ENCODE peak calls at places on chromosomes 6 and 20, in four cellular contexts. E is psoas muscle, R is mesendoderm, K is ovary. V is an unnamed sample.

GRCh38 chr6:122747573-122747972 is 31.9 kb upstream of the FABP7 start:
- DNase-seq in E (no peak), R (no peak), K (no peak), V (no peak)

GRCh38 chr20:61253640-61254511 is 1.8 kb downstream of the CDH4 start:
- DNase-seq in E (no peak), R (peak; percentile 53), K (no peak), V (no peak)

GRCh38 chr20:47740225-47741184 is 44.8 kb downstream of the SULF2 start:
- DNase-seq in E (peak; percentile 67), R (peak; percentile 65), K (no peak), V (no peak)

GRCh38 chr20:25699914-25700313 is 3.3 kb upstream of the ZNF337 start:
- DNase-seq in E (no peak), R (no peak), K (no peak), V (no peak)

GRCh38 chr20:34365765-34366213 is 2.7 kb downstream of the ITCH start:
- DNase-seq in E (no peak), R (peak; percentile 31), K (no peak), V (no peak)

GRCh38 chr6:168516941-168517741 is 76.2 kb downstream of the SMOC2 start:
- DNase-seq in E (no peak), R (no peak), K (no peak), V (no peak)

GRCh38 chr20:37727247-37727956 is 33.6 kb downstream of the CTNNBL1 start:
- DNase-seq in E (no peak), R (peak; percentile 89), K (no peak), V (no peak)

GRCh38 chr20:18971121-18971520 is 157.5 kb downstream of the SCP2D1 start:
- DNase-seq in E (no peak), R (no peak), K (no peak), V (no peak)

GRCh38 chr6:70371454-70372105 is 41.7 kb upstream of the FAM135A start:
- DNase-seq in E (no peak), R (peak; percentile 23), K (no peak), V (no peak)

GRCh38 chr6:143958839-143959399 is 49.1 kb downstream of the PLAGL1 start:
- DNase-seq in E (no peak), R (peak; percentile 96), K (no peak), V (no peak)

GRCh38 chr6:62283828-62284411 is 2.1 kb downstream of the KHDRBS2 start:
- DNase-seq in E (no peak), R (peak; percentile 61), K (no peak), V (no peak)

GRCh38 chr6:91476000-91476399 is 889.1 kb upstream of the MAP3K7 start:
- DNase-seq in E (no peak), R (peak; percentile 41), K (no peak), V (peak; percentile 10)

GRCh38 chr6:47292944-47293343 is 16.8 kb downstream of the TNFRSF21 start:
- DNase-seq in E (no peak), R (no peak), K (no peak), V (no peak)

GRCh38 chr6:47729019-47729418 is 30.6 kb downstream of the ADGRF4 start:
- DNase-seq in E (no peak), R (no peak), K (no peak), V (no peak)

GRCh38 chr6:165594584-165595333 is 68.3 kb downstream of the PDE10A start:
- DNase-seq in E (no peak), R (no peak), K (no peak), V (no peak)

GRCh38 chr6:64777941-64778785 is 928.9 kb downstream of the EYS start:
- DNase-seq in E (no peak), R (no peak), K (no peak), V (no peak)

GRCh38 chr20:6014957-6015356 is 38.9 kb downstream of the LRRN4 start:
- DNase-seq in E (no peak), R (no peak), K (no peak), V (no peak)

GRCh38 chr6:51028271-51028670 is 209.6 kb downstream of the TFAP2B start:
- DNase-seq in E (no peak), R (no peak), K (no peak), V (no peak)

GRCh38 chr6:162713926-162714759 is 13.4 kb downstream of the PRKN start:
- DNase-seq in E (no peak), R (no peak), K (no peak), V (no peak)

GRCh38 chr6:138308728-138309110 is 69.0 kb upstream of the SMIM28 start:
- DNase-seq in E (no peak), R (no peak), K (no peak), V (no peak)

GRCh38 chr6:118383924-118384323 is 164.2 kb upstream of the PLN start:
- DNase-seq in E (no peak), R (no peak), K (no peak), V (no peak)

GRCh38 chr6:129189266-129189665 is 306.3 kb downstream of the LAMA2 start:
- DNase-seq in E (no peak), R (no peak), K (no peak), V (no peak)

GRCh38 chr20:41182296-41183212 is 45.2 kb downstream of the PLCG1 start:
- DNase-seq in E (no peak), R (no peak), K (no peak), V (no peak)

GRCh38 chr6:119147101-119148053 is 68.9 kb upstream of the FAM184A start:
- DNase-seq in E (peak; percentile 64), R (peak; percentile 66), K (no peak), V (no peak)

GRCh38 chr20:24769878-24770627 is 179.0 kb upstream of the CST7 start:
- DNase-seq in E (no peak), R (no peak), K (no peak), V (no peak)

GRCh38 chr6:138538390-138539031 is 39.2 kb upstream of the NHSL1 start:
- DNase-seq in E (no peak), R (no peak), K (no peak), V (peak; percentile 33)

GRCh38 chr6:125729983-125730382 is 19.4 kb upstream of the HEY2 start:
- DNase-seq in E (no peak), R (no peak), K (no peak), V (no peak)

GRCh38 chr6:148557796-148558457 is 188.9 kb upstream of the UST start:
- DNase-seq in E (no peak), R (peak; percentile 18), K (no peak), V (no peak)

GRCh38 chr6:46927066-46927465 is 5.3 kb upstream of the ADGRF5 start:
- DNase-seq in E (no peak), R (no peak), K (no peak), V (no peak)

GRCh38 chr6:96704713-96705112 is 132.6 kb downstream of the GPR63 start:
- DNase-seq in E (no peak), R (no peak), K (no peak), V (no peak)

GRCh38 chr6:23213193-23213592 is 643.8 kb downstream of the HDGFL1 start:
- DNase-seq in E (no peak), R (no peak), K (no peak), V (no peak)

GRCh38 chr6:114052141-114052540 is 81.2 kb upstream of the HDAC2 start:
- DNase-seq in E (no peak), R (no peak), K (no peak), V (no peak)

GRCh38 chr6:158018851-158019361 is 37.2 kb downstream of the SYNJ2 start:
- DNase-seq in E (no peak), R (no peak), K (peak; percentile 21), V (no peak)

GRCh38 chr6:85362652-85363310 is 87.1 kb upstream of the NT5E start:
- DNase-seq in E (no peak), R (no peak), K (no peak), V (no peak)

GRCh38 chr6:79536615-79536968 is 638 bp downstream of the LCA5 start:
- DNase-seq in E (peak; percentile 58), R (no peak), K (peak; percentile 65), V (no peak)

GRCh38 chr6:140480852-140481251 is 1106.4 kb upstream of the CITED2 start:
- DNase-seq in E (peak; percentile 55), R (no peak), K (no peak), V (no peak)

GRCh38 chr20:53079483-53079810 is 107.3 kb downstream of the TSHZ2 start:
- DNase-seq in E (no peak), R (no peak), K (no peak), V (no peak)

GRCh38 chr20:53079883-53080282 is 107.7 kb downstream of the TSHZ2 start:
- DNase-seq in E (no peak), R (no peak), K (no peak), V (no peak)

GRCh38 chr20:53081916-53082863 is 110.0 kb downstream of the TSHZ2 start:
- DNase-seq in E (no peak), R (peak; percentile 17), K (no peak), V (no peak)

GRCh38 chr20:53080412-53080962 is 108.3 kb downstream of the TSHZ2 start:
- DNase-seq in E (no peak), R (no peak), K (no peak), V (no peak)

GRCh38 chr20:53080969-53081871 is 109.1 kb downstream of the TSHZ2 start:
- DNase-seq in E (no peak), R (peak; percentile 8), K (no peak), V (no peak)
- H3K27ac ChIP-seq in E (no peak overlapping the region), R (no peak overlapping the region), K (no peak overlapping the region), V (no peak overlapping the region)

GRCh38 chr6:32779036-32779435 is 15.7 kb upstream of the HLA-DQB2 start:
- DNase-seq in E (no peak), R (no peak), K (no peak), V (no peak)
- H3K27ac ChIP-seq in E (no peak overlapping the region), R (no peak overlapping the region), K (no peak overlapping the region), V (no peak overlapping the region)

GRCh38 chr6:5761370-5761769 is 245.4 kb downstream of the NRN1 start:
- DNase-seq in E (no peak), R (no peak), K (no peak), V (no peak)
- H3K27ac ChIP-seq in E (peak overlapping the region; percentile 3), R (no peak overlapping the region), K (no peak overlapping the region), V (no peak overlapping the region)

DNA sequence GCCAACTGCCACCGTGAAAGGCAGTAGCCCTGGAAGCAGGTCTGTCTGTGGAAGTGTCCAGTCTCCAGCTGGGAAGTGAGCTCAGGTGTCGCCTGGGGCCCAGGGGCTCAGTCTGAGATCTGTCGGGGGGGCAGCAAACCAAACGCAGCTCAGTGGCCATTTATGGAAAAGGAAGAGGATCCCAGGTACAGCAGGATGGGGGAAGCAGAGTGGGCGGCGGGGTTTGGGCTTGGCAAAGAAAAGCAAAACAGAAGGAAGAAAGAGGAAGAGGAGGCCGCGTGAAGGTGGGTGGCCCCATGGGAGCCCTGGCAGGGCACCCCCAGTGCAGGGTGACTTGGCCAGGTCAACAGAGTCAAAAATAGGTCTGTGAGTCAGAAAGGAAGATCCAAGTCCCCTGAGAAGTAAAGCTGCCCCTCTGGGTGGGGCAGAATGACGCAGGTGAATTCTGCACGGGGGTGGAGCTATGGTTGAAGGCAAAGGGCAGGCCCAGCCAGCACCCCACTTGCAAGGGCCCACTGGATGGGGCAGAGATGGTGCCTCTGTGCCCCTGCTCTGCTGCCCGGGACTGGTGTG is 5.3 kb downstream of the PXDC1 start:
- DNase-seq in E (peak; percentile 77), R (no peak), K (peak; percentile 29), V (no peak)
- H3K27ac ChIP-seq in E (peak overlapping the region; percentile 91), R (no peak overlapping the region), K (no peak overlapping the region), V (no peak overlapping the region)

GRCh38 chr6:150417899-150418824 is 49.4 kb downstream of the IYD start:
- DNase-seq in E (no peak), R (peak; percentile 83), K (no peak), V (peak; percentile 11)
- H3K27ac ChIP-seq in E (peak overlapping the region; percentile 56), R (no peak overlapping the region), K (no peak overlapping the region), V (no peak overlapping the region)

GRCh38 chr6:27812805-27813626 is 99.2 kb downstream of the OR2B2 start:
- DNase-seq in E (no peak), R (peak; percentile 47), K (no peak), V (no peak)
- H3K27ac ChIP-seq in E (no peak overlapping the region), R (peak overlapping the region; percentile 49), K (no peak overlapping the region), V (no peak overlapping the region)

GRCh38 chr6:43076093-43076927 is at the start of gene PTK7:
- DNase-seq in E (no peak), R (peak; percentile 96), K (peak; percentile 87), V (peak; percentile 25)
- H3K27ac ChIP-seq in E (no peak within 1 kb of the TSS), R (peak within 1 kb of the TSS; percentile 91), K (peak within 1 kb of the TSS; percentile 66), V (no peak within 1 kb of the TSS)